ENCODE peak calls at places on chromosomes 11 and 22, in eight cellular contexts. One of them, this sample, is unnamed.

GRCh38 chr11:110565690-110566336 is 136.1 kb downstream of the FDX1 start:
- DNase-seq in skeletal muscle cell: no peak
- DNase-seq in stimulated activated CD8-positive, alpha-beta memory T cell treated with anti-CD3 and anti-CD28 coated beads, Interleukin-15, amount 100 ng/mL, for 24 hours: no peak
- DNase-seq in tibial nerve: no peak
- DNase-seq in H9: no peak
- DNase-seq in HFFc6: no peak
- DNase-seq in T follicular helper cell: no peak
- DNase-seq in endothelial cell of umbilical vein: no peak
- DNase-seq in this sample: no peak

GRCh38 chr22:21771631-21771976 is 36.0 kb upstream of the YPEL1 start:
- DNase-seq in endothelial cell of umbilical vein: no peak
- DNase-seq in tibial nerve: no peak
- DNase-seq in HFFc6: no peak
- DNase-seq in H9: no peak
- DNase-seq in T follicular helper cell: no peak
- DNase-seq in stimulated activated CD8-positive, alpha-beta memory T cell treated with anti-CD3 and anti-CD28 coated beads, Interleukin-15, amount 100 ng/mL, for 24 hours: no peak
- DNase-seq in skeletal muscle cell: no peak
- DNase-seq in this sample: no peak

GRCh38 chr11:69497221-69497787 is 15.8 kb downstream of the LINC01488 start:
- DNase-seq in endothelial cell of umbilical vein: peak
- DNase-seq in T follicular helper cell: no peak
- DNase-seq in skeletal muscle cell: peak
- DNase-seq in H9: no peak
- DNase-seq in HFFc6: peak
- DNase-seq in stimulated activated CD8-positive, alpha-beta memory T cell treated with anti-CD3 and anti-CD28 coated beads, Interleukin-15, amount 100 ng/mL, for 24 hours: no peak
- DNase-seq in tibial nerve: peak
- DNase-seq in this sample: peak

GRCh38 chr11:108593214-108593909 is at the start of gene EXPH5:
- DNase-seq in tibial nerve: peak
- DNase-seq in HFFc6: no peak
- DNase-seq in endothelial cell of umbilical vein: peak
- DNase-seq in H9: peak
- DNase-seq in T follicular helper cell: peak
- DNase-seq in skeletal muscle cell: no peak
- DNase-seq in stimulated activated CD8-positive, alpha-beta memory T cell treated with anti-CD3 and anti-CD28 coated beads, Interleukin-15, amount 100 ng/mL, for 24 hours: peak
- DNase-seq in this sample: peak

GRCh38 chr11:72807789-72808188 is 6.4 kb upstream of the ATG16L2 start:
- DNase-seq in tibial nerve: no peak
- DNase-seq in stimulated activated CD8-positive, alpha-beta memory T cell treated with anti-CD3 and anti-CD28 coated beads, Interleukin-15, amount 100 ng/mL, for 24 hours: no peak
- DNase-seq in skeletal muscle cell: no peak
- DNase-seq in HFFc6: no peak
- DNase-seq in endothelial cell of umbilical vein: no peak
- DNase-seq in T follicular helper cell: no peak
- DNase-seq in H9: no peak
- DNase-seq in this sample: no peak

GRCh38 chr11:818396-819128 is at the start of gene PNPLA2:
- DNase-seq in tibial nerve: no peak
- DNase-seq in T follicular helper cell: no peak
- DNase-seq in endothelial cell of umbilical vein: no peak
- DNase-seq in H9: no peak
- DNase-seq in stimulated activated CD8-positive, alpha-beta memory T cell treated with anti-CD3 and anti-CD28 coated beads, Interleukin-15, amount 100 ng/mL, for 24 hours: no peak
- DNase-seq in HFFc6: peak
- DNase-seq in skeletal muscle cell: no peak
- DNase-seq in this sample: peak

GRCh38 chr22:39498368-39498767 is 3.7 kb upstream of the MIEF1 start:
- DNase-seq in stimulated activated CD8-positive, alpha-beta memory T cell treated with anti-CD3 and anti-CD28 coated beads, Interleukin-15, amount 100 ng/mL, for 24 hours: no peak
- DNase-seq in skeletal muscle cell: no peak
- DNase-seq in endothelial cell of umbilical vein: no peak
- DNase-seq in T follicular helper cell: no peak
- DNase-seq in tibial nerve: no peak
- DNase-seq in H9: no peak
- DNase-seq in HFFc6: no peak
- DNase-seq in this sample: no peak

GRCh38 chr11:111417011-111417765 is 38.1 kb upstream of the POU2AF1 start:
- DNase-seq in T follicular helper cell: no peak
- DNase-seq in HFFc6: no peak
- DNase-seq in endothelial cell of umbilical vein: no peak
- DNase-seq in H9: no peak
- DNase-seq in stimulated activated CD8-positive, alpha-beta memory T cell treated with anti-CD3 and anti-CD28 coated beads, Interleukin-15, amount 100 ng/mL, for 24 hours: no peak
- DNase-seq in tibial nerve: no peak
- DNase-seq in skeletal muscle cell: no peak
- DNase-seq in this sample: no peak

GRCh38 chr11:65540290-65541092 is 15.6 kb downstream of the SCYL1 start:
- DNase-seq in HFFc6: peak
- DNase-seq in stimulated activated CD8-positive, alpha-beta memory T cell treated with anti-CD3 and anti-CD28 coated beads, Interleukin-15, amount 100 ng/mL, for 24 hours: peak
- DNase-seq in T follicular helper cell: peak
- DNase-seq in H9: peak
- DNase-seq in endothelial cell of umbilical vein: peak
- DNase-seq in skeletal muscle cell: peak
- DNase-seq in tibial nerve: peak
- DNase-seq in this sample: peak

GRCh38 chr22:37701121-37701786 is 4.4 kb downstream of the TRIOBP start:
- DNase-seq in tibial nerve: no peak
- DNase-seq in endothelial cell of umbilical vein: peak
- DNase-seq in skeletal muscle cell: no peak
- DNase-seq in HFFc6: no peak
- DNase-seq in T follicular helper cell: no peak
- DNase-seq in H9: no peak
- DNase-seq in stimulated activated CD8-positive, alpha-beta memory T cell treated with anti-CD3 and anti-CD28 coated beads, Interleukin-15, amount 100 ng/mL, for 24 hours: no peak
- DNase-seq in this sample: no peak

GRCh38 chr22:23215294-23216204 is 35.2 kb downstream of the BCR start:
- DNase-seq in tibial nerve: no peak
- DNase-seq in H9: no peak
- DNase-seq in stimulated activated CD8-positive, alpha-beta memory T cell treated with anti-CD3 and anti-CD28 coated beads, Interleukin-15, amount 100 ng/mL, for 24 hours: no peak
- DNase-seq in endothelial cell of umbilical vein: peak
- DNase-seq in T follicular helper cell: no peak
- DNase-seq in HFFc6: peak
- DNase-seq in skeletal muscle cell: no peak
- DNase-seq in this sample: peak

GRCh38 chr22:44671742-44672141 is 30.3 kb upstream of the PRR5 start:
- DNase-seq in endothelial cell of umbilical vein: no peak
- DNase-seq in T follicular helper cell: no peak
- DNase-seq in skeletal muscle cell: no peak
- DNase-seq in stimulated activated CD8-positive, alpha-beta memory T cell treated with anti-CD3 and anti-CD28 coated beads, Interleukin-15, amount 100 ng/mL, for 24 hours: no peak
- DNase-seq in tibial nerve: no peak
- DNase-seq in H9: no peak
- DNase-seq in HFFc6: peak
- DNase-seq in this sample: peak

GRCh38 chr11:43905788-43906187 is 25.2 kb downstream of the ALKBH3 start:
- DNase-seq in H9: no peak
- DNase-seq in HFFc6: peak
- DNase-seq in stimulated activated CD8-positive, alpha-beta memory T cell treated with anti-CD3 and anti-CD28 coated beads, Interleukin-15, amount 100 ng/mL, for 24 hours: no peak
- DNase-seq in tibial nerve: no peak
- DNase-seq in T follicular helper cell: no peak
- DNase-seq in skeletal muscle cell: no peak
- DNase-seq in endothelial cell of umbilical vein: peak
- DNase-seq in this sample: no peak

GRCh38 chr22:21651521-21652009 is 9.5 kb downstream of the SDF2L1 start:
- DNase-seq in HFFc6: no peak
- DNase-seq in stimulated activated CD8-positive, alpha-beta memory T cell treated with anti-CD3 and anti-CD28 coated beads, Interleukin-15, amount 100 ng/mL, for 24 hours: no peak
- DNase-seq in H9: peak
- DNase-seq in T follicular helper cell: no peak
- DNase-seq in tibial nerve: no peak
- DNase-seq in skeletal muscle cell: no peak
- DNase-seq in endothelial cell of umbilical vein: no peak
- DNase-seq in this sample: peak

GRCh38 chr11:119832536-119832935 is 103.5 kb upstream of the NECTIN1 start:
- DNase-seq in tibial nerve: peak
- DNase-seq in H9: peak
- DNase-seq in HFFc6: no peak
- DNase-seq in stimulated activated CD8-positive, alpha-beta memory T cell treated with anti-CD3 and anti-CD28 coated beads, Interleukin-15, amount 100 ng/mL, for 24 hours: no peak
- DNase-seq in T follicular helper cell: no peak
- DNase-seq in endothelial cell of umbilical vein: no peak
- DNase-seq in skeletal muscle cell: no peak
- DNase-seq in this sample: peak

GRCh38 chr11:3655548-3655947 is 10.6 kb downstream of the ART1 start:
- DNase-seq in HFFc6: no peak
- DNase-seq in tibial nerve: no peak
- DNase-seq in skeletal muscle cell: no peak
- DNase-seq in T follicular helper cell: no peak
- DNase-seq in endothelial cell of umbilical vein: no peak
- DNase-seq in H9: no peak
- DNase-seq in stimulated activated CD8-positive, alpha-beta memory T cell treated with anti-CD3 and anti-CD28 coated beads, Interleukin-15, amount 100 ng/mL, for 24 hours: no peak
- DNase-seq in this sample: no peak

GRCh38 chr22:44245867-44246266 is 65.1 kb downstream of the PARVG start:
- DNase-seq in H9: no peak
- DNase-seq in tibial nerve: no peak
- DNase-seq in endothelial cell of umbilical vein: no peak
- DNase-seq in stimulated activated CD8-positive, alpha-beta memory T cell treated with anti-CD3 and anti-CD28 coated beads, Interleukin-15, amount 100 ng/mL, for 24 hours: no peak
- DNase-seq in T follicular helper cell: no peak
- DNase-seq in skeletal muscle cell: no peak
- DNase-seq in HFFc6: no peak
- DNase-seq in this sample: no peak

GRCh38 chr11:112773256-112773655 is 188.0 kb upstream of the NCAM1 start:
- DNase-seq in skeletal muscle cell: no peak
- DNase-seq in T follicular helper cell: no peak
- DNase-seq in H9: no peak
- DNase-seq in HFFc6: no peak
- DNase-seq in stimulated activated CD8-positive, alpha-beta memory T cell treated with anti-CD3 and anti-CD28 coated beads, Interleukin-15, amount 100 ng/mL, for 24 hours: no peak
- DNase-seq in endothelial cell of umbilical vein: no peak
- DNase-seq in tibial nerve: no peak
- DNase-seq in this sample: no peak

GRCh38 chr11:122813176-122813917 is 25.0 kb upstream of the CRTAM start:
- DNase-seq in tibial nerve: no peak
- DNase-seq in skeletal muscle cell: no peak
- DNase-seq in endothelial cell of umbilical vein: no peak
- DNase-seq in HFFc6: no peak
- DNase-seq in stimulated activated CD8-positive, alpha-beta memory T cell treated with anti-CD3 and anti-CD28 coated beads, Interleukin-15, amount 100 ng/mL, for 24 hours: no peak
- DNase-seq in T follicular helper cell: no peak
- DNase-seq in H9: no peak
- DNase-seq in this sample: no peak

GRCh38 chr22:36301851-36302250 is 48.9 kb downstream of the APOL1 start:
- DNase-seq in stimulated activated CD8-positive, alpha-beta memory T cell treated with anti-CD3 and anti-CD28 coated beads, Interleukin-15, amount 100 ng/mL, for 24 hours: no peak
- DNase-seq in skeletal muscle cell: no peak
- DNase-seq in tibial nerve: no peak
- DNase-seq in endothelial cell of umbilical vein: no peak
- DNase-seq in H9: no peak
- DNase-seq in HFFc6: peak
- DNase-seq in T follicular helper cell: no peak
- DNase-seq in this sample: peak

GRCh38 chr11:118632577-118633318 is 25.3 kb downstream of the PHLDB1 start:
- DNase-seq in T follicular helper cell: no peak
- DNase-seq in stimulated activated CD8-positive, alpha-beta memory T cell treated with anti-CD3 and anti-CD28 coated beads, Interleukin-15, amount 100 ng/mL, for 24 hours: no peak
- DNase-seq in endothelial cell of umbilical vein: no peak
- DNase-seq in H9: no peak
- DNase-seq in tibial nerve: no peak
- DNase-seq in skeletal muscle cell: no peak
- DNase-seq in HFFc6: no peak
- DNase-seq in this sample: no peak

GRCh38 chr11:35548925-35549561 is 23.6 kb upstream of the PAMR1 start:
- DNase-seq in HFFc6: no peak
- DNase-seq in endothelial cell of umbilical vein: no peak
- DNase-seq in H9: no peak
- DNase-seq in stimulated activated CD8-positive, alpha-beta memory T cell treated with anti-CD3 and anti-CD28 coated beads, Interleukin-15, amount 100 ng/mL, for 24 hours: no peak
- DNase-seq in skeletal muscle cell: no peak
- DNase-seq in tibial nerve: no peak
- DNase-seq in T follicular helper cell: no peak
- DNase-seq in this sample: peak

GRCh38 chr22:30861131-30861530 is 107.4 kb downstream of the MORC2 start:
- DNase-seq in stimulated activated CD8-positive, alpha-beta memory T cell treated with anti-CD3 and anti-CD28 coated beads, Interleukin-15, amount 100 ng/mL, for 24 hours: no peak
- DNase-seq in endothelial cell of umbilical vein: no peak
- DNase-seq in tibial nerve: no peak
- DNase-seq in T follicular helper cell: no peak
- DNase-seq in H9: peak
- DNase-seq in skeletal muscle cell: no peak
- DNase-seq in HFFc6: no peak
- DNase-seq in this sample: no peak

GRCh38 chr11:115720537-115721308 is 216.5 kb upstream of the CADM1 start:
- DNase-seq in T follicular helper cell: no peak
- DNase-seq in H9: no peak
- DNase-seq in tibial nerve: no peak
- DNase-seq in endothelial cell of umbilical vein: no peak
- DNase-seq in HFFc6: no peak
- DNase-seq in skeletal muscle cell: no peak
- DNase-seq in stimulated activated CD8-positive, alpha-beta memory T cell treated with anti-CD3 and anti-CD28 coated beads, Interleukin-15, amount 100 ng/mL, for 24 hours: no peak
- DNase-seq in this sample: no peak

GRCh38 chr11:127627629-127628462 is 627.3 kb upstream of the KIRREL3 start:
- DNase-seq in HFFc6: no peak
- DNase-seq in tibial nerve: no peak
- DNase-seq in T follicular helper cell: no peak
- DNase-seq in skeletal muscle cell: no peak
- DNase-seq in stimulated activated CD8-positive, alpha-beta memory T cell treated with anti-CD3 and anti-CD28 coated beads, Interleukin-15, amount 100 ng/mL, for 24 hours: no peak
- DNase-seq in endothelial cell of umbilical vein: no peak
- DNase-seq in H9: no peak
- DNase-seq in this sample: no peak

GRCh38 chr22:33476206-33476605 is 418.0 kb upstream of the SYN3 start:
- DNase-seq in skeletal muscle cell: no peak
- DNase-seq in tibial nerve: no peak
- DNase-seq in H9: no peak
- DNase-seq in T follicular helper cell: no peak
- DNase-seq in endothelial cell of umbilical vein: no peak
- DNase-seq in HFFc6: no peak
- DNase-seq in stimulated activated CD8-positive, alpha-beta memory T cell treated with anti-CD3 and anti-CD28 coated beads, Interleukin-15, amount 100 ng/mL, for 24 hours: no peak
- DNase-seq in this sample: no peak

GRCh38 chr11:103109818-103110388 is 677 bp downstream of the DYNC2H1 start:
- DNase-seq in HFFc6: no peak
- DNase-seq in endothelial cell of umbilical vein: no peak
- DNase-seq in stimulated activated CD8-positive, alpha-beta memory T cell treated with anti-CD3 and anti-CD28 coated beads, Interleukin-15, amount 100 ng/mL, for 24 hours: no peak
- DNase-seq in tibial nerve: no peak
- DNase-seq in H9: no peak
- DNase-seq in skeletal muscle cell: no peak
- DNase-seq in T follicular helper cell: no peak
- DNase-seq in this sample: peak

GRCh38 chr11:68751331-68751856 is at the start of gene TESMIN:
- DNase-seq in endothelial cell of umbilical vein: peak
- DNase-seq in HFFc6: peak
- DNase-seq in stimulated activated CD8-positive, alpha-beta memory T cell treated with anti-CD3 and anti-CD28 coated beads, Interleukin-15, amount 100 ng/mL, for 24 hours: peak
- DNase-seq in T follicular helper cell: peak
- DNase-seq in skeletal muscle cell: no peak
- DNase-seq in tibial nerve: peak
- DNase-seq in H9: peak
- DNase-seq in this sample: peak

GRCh38 chr11:9787260-9787659 is 123.4 kb downstream of the SWAP70 start:
- DNase-seq in H9: no peak
- DNase-seq in endothelial cell of umbilical vein: no peak
- DNase-seq in T follicular helper cell: no peak
- DNase-seq in tibial nerve: no peak
- DNase-seq in HFFc6: peak
- DNase-seq in stimulated activated CD8-positive, alpha-beta memory T cell treated with anti-CD3 and anti-CD28 coated beads, Interleukin-15, amount 100 ng/mL, for 24 hours: no peak
- DNase-seq in skeletal muscle cell: no peak
- DNase-seq in this sample: peak